ENCODE peak calls at places on chromosomes 4 and X, in four cellular contexts. One of them, this sample, is unnamed.

GRCh38 chrX:118164138-118164537 is 47.5 kb upstream of the KLHL13 start:
- DNase-seq in HepG2: no peak
- DNase-seq in H1: no peak
- DNase-seq in K562: no peak
- DNase-seq in this sample: no peak

GRCh38 chr4:7861440-7861881 is 78.2 kb downstream of the AFAP1 start:
- DNase-seq in HepG2: no peak
- DNase-seq in H1: no peak
- DNase-seq in K562: no peak
- DNase-seq in this sample: no peak

GRCh38 chrX:151019837-151020236 is 36.7 kb downstream of the HMGB3 start:
- DNase-seq in HepG2: no peak
- DNase-seq in H1: no peak
- DNase-seq in K562: no peak
- DNase-seq in this sample: no peak

GRCh38 chr4:143773998-143774898 is 73.8 kb upstream of the FREM3 start:
- DNase-seq in HepG2: peak; percentile 58
- DNase-seq in H1: peak; percentile 72
- DNase-seq in K562: peak; percentile 66
- DNase-seq in this sample: peak; percentile 58

GRCh38 chrX:121356850-121357171 is 309.4 kb downstream of the GLUD2 start:
- DNase-seq in HepG2: no peak
- DNase-seq in H1: no peak
- DNase-seq in K562: no peak
- DNase-seq in this sample: no peak

GRCh38 chr4:164904336-164904735 is 27.4 kb downstream of the APELA start:
- DNase-seq in HepG2: no peak
- DNase-seq in H1: no peak
- DNase-seq in K562: no peak
- DNase-seq in this sample: no peak

GRCh38 chrX:39946822-39947221 is 150.9 kb downstream of the BCOR start:
- DNase-seq in HepG2: no peak
- DNase-seq in H1: no peak
- DNase-seq in K562: no peak
- DNase-seq in this sample: no peak

GRCh38 chr4:109560687-109561452 is 824 bp downstream of the MCUB start:
- DNase-seq in HepG2: no peak
- DNase-seq in H1: peak; percentile 56
- DNase-seq in K562: peak; percentile 18
- DNase-seq in this sample: no peak

GRCh38 chrX:41045960-41046567 is 39.2 kb upstream of the USP9X start:
- DNase-seq in HepG2: no peak
- DNase-seq in H1: no peak
- DNase-seq in K562: no peak
- DNase-seq in this sample: no peak

GRCh38 chr4:56684320-56684719 is 3.2 kb upstream of the HOPX start:
- DNase-seq in HepG2: no peak
- DNase-seq in H1: no peak
- DNase-seq in K562: no peak
- DNase-seq in this sample: no peak

GRCh38 chr4:83024233-83024632 is 10.8 kb upstream of the COPS4 start:
- DNase-seq in HepG2: no peak
- DNase-seq in H1: no peak
- DNase-seq in K562: no peak
- DNase-seq in this sample: no peak
- TF ChIP-seq FOSL1 in HepG2: no peak
- TF ChIP-seq FOSL1 in H1: no peak
- TF ChIP-seq FOSL1 in K562: no peak
- TF ChIP-seq FOSL1 in this sample: no peak

GRCh38 chr4:28432348-28433025 is 1571.8 kb downstream of the STIM2 start:
- DNase-seq in HepG2: no peak
- DNase-seq in H1: no peak
- DNase-seq in K562: no peak
- DNase-seq in this sample: no peak

GRCh38 chr4:28427306-28428085 is 1566.9 kb downstream of the STIM2 start:
- DNase-seq in HepG2: no peak
- DNase-seq in H1: no peak
- DNase-seq in K562: no peak
- DNase-seq in this sample: no peak
- TF ChIP-seq FOSL1 in HepG2: no peak
- TF ChIP-seq FOSL1 in H1: no peak
- TF ChIP-seq FOSL1 in K562: no peak
- TF ChIP-seq FOSL1 in this sample: no peak

DNA sequence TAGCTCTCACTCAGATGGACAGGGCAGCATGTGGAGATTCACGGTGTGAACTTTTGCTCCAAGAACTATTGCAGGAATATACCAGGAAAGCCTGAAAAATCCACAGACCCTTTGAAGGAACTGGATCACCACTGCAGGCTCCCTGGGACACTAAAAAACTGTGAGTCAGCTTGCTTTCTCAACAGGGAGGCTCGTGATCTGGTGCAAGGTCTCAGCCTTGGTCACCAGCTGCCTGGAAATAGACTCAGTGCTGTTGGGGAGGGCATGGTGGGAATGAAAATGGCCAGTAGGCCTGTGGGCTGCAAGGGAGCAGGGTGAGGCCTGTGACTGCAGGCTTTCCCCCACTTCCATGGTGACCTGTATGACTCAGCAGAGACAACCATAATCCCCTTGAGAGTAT is 426.4 kb upstream of the RPS6KA3 start:
- DNase-seq in HepG2: no peak
- DNase-seq in H1: no peak
- DNase-seq in K562: no peak
- DNase-seq in this sample: no peak
- TF ChIP-seq FOSL1 in HepG2: no peak
- TF ChIP-seq FOSL1 in H1: no peak
- TF ChIP-seq FOSL1 in K562: no peak
- TF ChIP-seq FOSL1 in this sample: no peak

GRCh38 chr4:170022211-170022610 is 4.0 kb downstream of the MFAP3L start:
- DNase-seq in HepG2: no peak
- DNase-seq in H1: no peak
- DNase-seq in K562: no peak
- DNase-seq in this sample: no peak

GRCh38 chr4:170030121-170030520 is 3.9 kb upstream of the MFAP3L start:
- DNase-seq in HepG2: no peak
- DNase-seq in H1: no peak
- DNase-seq in K562: no peak
- DNase-seq in this sample: no peak

GRCh38 chr4:170025523-170026252 is 507 bp downstream of the MFAP3L start:
- DNase-seq in HepG2: no peak
- DNase-seq in H1: peak; percentile 65
- DNase-seq in K562: no peak
- DNase-seq in this sample: no peak

GRCh38 chr4:170027181-170027829 is 1.1 kb upstream of the MFAP3L start:
- DNase-seq in HepG2: peak; percentile 78
- DNase-seq in H1: peak; percentile 98
- DNase-seq in K562: peak; percentile 95
- DNase-seq in this sample: peak; percentile 95

GRCh38 chr4:170026253-170026991 is at the start of gene MFAP3L:
- DNase-seq in HepG2: peak; percentile 63
- DNase-seq in H1: peak; percentile 89
- DNase-seq in K562: peak; percentile 93
- DNase-seq in this sample: peak; percentile 75
- TF ChIP-seq FOSL1 in HepG2: no peak
- TF ChIP-seq FOSL1 in H1: no peak
- TF ChIP-seq FOSL1 in K562: no peak
- TF ChIP-seq FOSL1 in this sample: no peak